ENCODE peak calls at places on chromosomes 2 and 18, in nine cellular contexts. O is ascending aorta, Q is heart left ventricle, K is right cardiac atrium, I is PC-9, J is PC-3, V is IMR-90, L is upper lobe of right lung, U is fibroblast of lung. Y is an unnamed sample.

GRCh38 chr18:50274044-50274442 is 7.3 kb downstream of the MBD1 start:
- DNase-seq in K (peak; percentile 35), J (no peak), V (no peak), I (no peak), U (no peak), O (no peak), L (no peak), Q (no peak), Y (no peak)

GRCh38 chr2:187567126-187567525 is 12.9 kb upstream of the TFPI start:
- DNase-seq in O (no peak), I (no peak), U (no peak), J (no peak), K (no peak), Q (no peak), L (no peak), V (peak; percentile 79), Y (no peak)

GRCh38 chr2:47891369-47892337 is 14.6 kb downstream of the FBXO11 start:
- DNase-seq in V (peak; percentile 70), U (peak; percentile 51), I (no peak), K (no peak), Q (no peak), J (no peak), O (no peak), L (no peak), Y (no peak)

GRCh38 chr2:151721161-151721560 is 13.1 kb downstream of the NEB start:
- DNase-seq in I (no peak), L (no peak), Q (no peak), K (no peak), J (no peak), U (no peak), O (no peak), V (no peak), Y (no peak)

GRCh38 chr2:240127911-240128607 is 8.0 kb downstream of the COPS9 start:
- DNase-seq in V (no peak), I (no peak), L (no peak), Q (no peak), O (peak; percentile 27), J (no peak), U (no peak), K (no peak), Y (peak; percentile 0)

GRCh38 chr2:86237172-86237571 is 37.9 kb downstream of the MRPL35 start:
- DNase-seq in J (no peak), V (no peak), L (no peak), O (no peak), I (no peak), Q (no peak), U (no peak), K (no peak), Y (no peak)

GRCh38 chr2:161131074-161131680 is 29.1 kb upstream of the TANK start:
- DNase-seq in I (no peak), K (no peak), V (no peak), O (no peak), J (peak; percentile 61), U (no peak), Q (no peak), L (no peak), Y (no peak)

GRCh38 chr2:69979902-69980301 is 18.5 kb upstream of the ASPRV1 start:
- DNase-seq in L (no peak), J (no peak), Q (no peak), V (no peak), K (no peak), I (no peak), U (no peak), O (no peak), Y (no peak)

GRCh38 chr2:224122542-224122941 is 83.5 kb upstream of the SERPINE2 start:
- DNase-seq in O (no peak), Q (no peak), K (no peak), V (no peak), I (no peak), J (peak; percentile 42), L (no peak), U (no peak), Y (no peak)

GRCh38 chr18:44198296-44199284 is 482.1 kb upstream of the SETBP1 start:
- DNase-seq in J (no peak), O (no peak), V (no peak), U (no peak), Q (no peak), I (no peak), L (peak; percentile 60), K (peak; percentile 16), Y (no peak)

GRCh38 chr2:42304059-42304713 is 56.8 kb downstream of the COX7A2L start:
- DNase-seq in I (no peak), Q (no peak), U (no peak), V (no peak), K (no peak), L (no peak), J (no peak), O (no peak), Y (no peak)

GRCh38 chr2:119253760-119254600 is 30.3 kb downstream of the STEAP3 start:
- DNase-seq in V (no peak), Q (no peak), I (no peak), J (no peak), O (no peak), U (no peak), K (no peak), L (no peak), Y (no peak)

GRCh38 chr2:46073540-46074018 is 223.6 kb upstream of the EPAS1 start:
- DNase-seq in J (peak; percentile 95), L (no peak), K (no peak), U (peak; percentile 99), I (peak; percentile 99), Q (no peak), V (peak; percentile 97), O (no peak), Y (no peak)

GRCh38 chr2:125535089-125535488 is 1120.9 kb upstream of the GYPC start:
- DNase-seq in O (no peak), Q (no peak), U (no peak), K (no peak), I (no peak), J (no peak), V (no peak), L (no peak), Y (no peak)
- H3K4me1 ChIP-seq in O (no peaks in the 10 kb centered on the region), Q (no peaks in the 10 kb centered on the region), U (no peaks in the 10 kb centered on the region), K (no peaks in the 10 kb centered on the region), I (no peaks in the 10 kb centered on the region), J (no peaks in the 10 kb centered on the region), V (no peaks in the 10 kb centered on the region), L (no peaks in the 10 kb centered on the region), Y (no peaks in the 10 kb centered on the region)

DNA sequence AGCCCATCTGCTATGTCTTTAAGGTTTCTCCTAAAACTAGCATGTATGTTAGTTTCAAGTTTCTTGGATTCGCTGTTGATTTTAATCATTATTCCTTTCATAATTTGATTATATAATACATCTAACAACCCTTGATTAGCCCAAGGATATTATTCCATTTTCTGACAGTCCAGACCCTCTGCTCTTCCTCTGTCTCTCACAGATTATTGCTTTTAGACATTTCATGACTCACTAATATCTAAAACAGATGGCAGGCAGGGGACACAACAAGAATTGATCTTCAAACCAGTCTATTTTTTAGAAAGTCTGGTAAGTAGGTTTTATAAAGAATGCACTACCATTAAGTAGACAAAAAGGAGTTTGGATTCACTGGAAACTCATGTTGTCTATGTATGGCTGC is 162.2 kb downstream of the ANKRD44 start:
- DNase-seq in O (no peak), L (no peak), I (no peak), V (no peak), K (no peak), Q (no peak), U (no peak), J (no peak), Y (no peak)
- H3K4me1 ChIP-seq in O (no peaks in the 10 kb centered on the region), L (peaks cover 46% of the 10 kb centered on the region), I (peaks cover 9% of the 10 kb centered on the region), V (peaks cover 7% of the 10 kb centered on the region), K (peaks cover 12% of the 10 kb centered on the region), Q (peaks cover 5% of the 10 kb centered on the region), U (no peaks in the 10 kb centered on the region), J (peaks cover 21% of the 10 kb centered on the region), Y (peaks cover 38% of the 10 kb centered on the region)

GRCh38 chr2:9263388-9263787 is 56.8 kb downstream of the ASAP2 start:
- DNase-seq in Q (no peak), U (no peak), O (no peak), K (peak; percentile 77), I (no peak), V (no peak), J (no peak), L (peak; percentile 68), Y (no peak)
- H3K4me1 ChIP-seq in Q (peaks cover 83% of the 10 kb centered on the region), U (peaks cover 23% of the 10 kb centered on the region), O (peaks cover 33% of the 10 kb centered on the region), K (peaks cover 24% of the 10 kb centered on the region), I (peaks cover 8% of the 10 kb centered on the region), V (peaks cover 42% of the 10 kb centered on the region), J (no peaks in the 10 kb centered on the region), L (peaks cover 54% of the 10 kb centered on the region), Y (no peaks in the 10 kb centered on the region)

DNA sequence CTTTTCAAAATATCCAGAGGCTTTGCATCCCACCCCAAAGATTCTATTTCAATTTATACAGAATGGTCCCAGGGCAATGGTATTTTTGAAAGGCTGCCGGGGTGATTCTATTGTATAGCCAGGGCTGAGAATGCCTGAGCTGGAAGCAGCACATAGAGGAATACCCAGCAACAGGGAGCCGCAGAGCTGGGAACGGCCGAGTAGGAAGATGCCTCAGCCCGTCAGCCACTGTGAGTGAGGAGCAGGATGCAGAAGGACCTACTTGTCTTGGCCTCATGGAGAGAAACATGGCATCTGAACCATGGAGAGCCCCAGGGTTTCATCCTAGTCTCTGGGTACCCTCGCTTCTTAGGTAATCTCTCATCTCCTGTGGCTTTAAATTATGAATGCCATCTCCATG is 170.8 kb upstream of the FHL2 start:
- DNase-seq in O (no peak), I (no peak), L (no peak), J (no peak), Q (no peak), U (no peak), V (no peak), K (no peak), Y (no peak)
- H3K4me1 ChIP-seq in O (no peaks in the 10 kb centered on the region), I (no peaks in the 10 kb centered on the region), L (no peaks in the 10 kb centered on the region), J (no peaks in the 10 kb centered on the region), Q (peaks cover 6% of the 10 kb centered on the region), U (no peaks in the 10 kb centered on the region), V (peaks cover 5% of the 10 kb centered on the region), K (no peaks in the 10 kb centered on the region), Y (no peaks in the 10 kb centered on the region)

GRCh38 chr2:237687666-237688065 is 60.3 kb downstream of the LRRFIP1 start:
- DNase-seq in Q (peak; percentile 93), U (peak; percentile 100), V (peak; percentile 99), K (peak; percentile 90), L (peak; percentile 79), O (peak; percentile 98), J (peak; percentile 93), I (peak; percentile 99), Y (no peak)
- H3K4me1 ChIP-seq in Q (peaks cover 73% of the 10 kb centered on the region), U (peaks cover 21% of the 10 kb centered on the region), V (peaks cover 15% of the 10 kb centered on the region), K (peaks cover 11% of the 10 kb centered on the region), L (peaks cover 48% of the 10 kb centered on the region), O (peaks cover 21% of the 10 kb centered on the region), J (peaks cover 42% of the 10 kb centered on the region), I (peaks cover 56% of the 10 kb centered on the region), Y (no peaks in the 10 kb centered on the region)

DNA sequence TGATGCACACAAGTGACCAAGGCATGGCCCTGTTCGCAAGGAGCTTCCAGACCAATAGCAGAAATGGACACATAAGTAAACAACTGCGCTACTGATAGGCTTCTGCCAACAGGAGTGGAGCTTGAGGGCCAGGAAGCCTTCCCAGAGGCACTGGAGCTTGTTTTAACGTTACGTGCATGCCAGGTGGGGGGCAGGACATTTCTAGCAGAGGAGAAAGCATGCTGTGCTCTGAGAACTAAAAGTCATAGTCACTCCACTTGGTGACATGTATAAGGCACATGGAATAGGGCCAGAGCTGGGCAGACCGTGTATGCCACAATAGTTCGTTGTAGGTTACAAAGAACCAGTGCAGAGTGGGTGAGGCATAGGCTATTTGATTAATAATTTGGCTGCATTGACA is 184.2 kb downstream of the NEDD4L start:
- DNase-seq in O (no peak), V (no peak), L (no peak), K (no peak), I (no peak), U (no peak), Q (no peak), J (no peak), Y (no peak)
- H3K4me1 ChIP-seq in O (no peaks in the 10 kb centered on the region), V (peaks cover 11% of the 10 kb centered on the region), L (peaks cover 25% of the 10 kb centered on the region), K (peaks cover 10% of the 10 kb centered on the region), I (peaks cover 33% of the 10 kb centered on the region), U (peaks cover 13% of the 10 kb centered on the region), Q (peaks cover 24% of the 10 kb centered on the region), J (peaks cover 46% of the 10 kb centered on the region), Y (no peaks in the 10 kb centered on the region)

GRCh38 chr18:59606193-59607175 is 90.7 kb downstream of the CCBE1 start:
- DNase-seq in V (peak; percentile 89), L (no peak), Q (no peak), K (no peak), J (no peak), U (peak; percentile 66), I (no peak), O (no peak), Y (no peak)
- H3K4me1 ChIP-seq in V (peaks cover 23% of the 10 kb centered on the region), L (no peaks in the 10 kb centered on the region), Q (peaks cover 19% of the 10 kb centered on the region), K (peaks cover 5% of the 10 kb centered on the region), J (no peaks in the 10 kb centered on the region), U (peaks cover 11% of the 10 kb centered on the region), I (no peaks in the 10 kb centered on the region), O (no peaks in the 10 kb centered on the region), Y (no peaks in the 10 kb centered on the region)